ENCODE peak calls at places on chromosomes 16 and 17, in nine cellular contexts. V is cardiac muscle cell; D is neural progenitor cell; A is lower lobe of right lung; C is sigmoid colon; U is CD4-positive, alpha-beta T cell; Z is MM.1S; X is tibial artery; J is uterus. O is an unnamed sample.

GRCh38 chr17:13735861-13736260 is 134.1 kb upstream of the HS3ST3A1 start:
- DNase-seq in Z (no peak), C (no peak), J (no peak), D (no peak), U (no peak), X (no peak), V (no peak), A (no peak), O (no peak)

GRCh38 chr17:41394254-41395016 is 3.0 kb downstream of the KRT31 start:
- DNase-seq in V (no peak), U (no peak), D (no peak), X (no peak), C (no peak), Z (no peak), J (no peak), A (no peak), O (no peak)

GRCh38 chr17:76197911-76198310 is 42.4 kb downstream of the RNF157 start:
- DNase-seq in Z (no peak), J (no peak), C (no peak), U (no peak), X (no peak), A (no peak), V (peak), D (no peak), O (no peak)

GRCh38 chr17:4891405-4892062 is 7.8 kb upstream of the C17orf107 start:
- DNase-seq in D (no peak), C (no peak), X (no peak), Z (no peak), J (no peak), V (no peak), U (no peak), A (no peak), O (no peak)

GRCh38 chr17:50495918-50496317 is 12.3 kb upstream of the MYCBPAP start:
- DNase-seq in A (no peak), C (no peak), X (no peak), U (no peak), D (no peak), V (peak), Z (no peak), J (no peak), O (peak)

GRCh38 chr17:30905742-30906100 is 317 bp downstream of the TEFM start:
- DNase-seq in V (peak), C (no peak), Z (no peak), A (no peak), X (no peak), J (no peak), D (no peak), U (no peak), O (peak)

GRCh38 chr17:34567665-34568064 is 11.7 kb upstream of the TMEM132E start:
- DNase-seq in U (no peak), Z (no peak), A (no peak), V (peak), X (no peak), D (no peak), J (no peak), C (no peak), O (no peak)

GRCh38 chr16:21646091-21646490 is 6.3 kb downstream of the IGSF6 start:
- DNase-seq in U (no peak), J (no peak), V (peak), A (no peak), D (no peak), X (no peak), Z (no peak), C (no peak), O (peak)

GRCh38 chr16:88503374-88503770 is 50.3 kb downstream of the ZFPM1 start:
- DNase-seq in A (no peak), X (no peak), U (no peak), C (no peak), D (no peak), J (no peak), Z (no peak), V (peak), O (peak)

GRCh38 chr16:82758406-82758805 is 131.6 kb downstream of the CDH13 start:
- DNase-seq in X (no peak), C (no peak), A (no peak), J (no peak), D (no peak), V (no peak), Z (no peak), U (no peak), O (no peak)

GRCh38 chr16:89761304-89761922 is 40.1 kb downstream of the ZNF276 start:
- DNase-seq in J (no peak), Z (peak), D (no peak), V (no peak), X (no peak), U (no peak), A (no peak), C (no peak), O (no peak)

GRCh38 chr17:78821961-78822360 is 18.7 kb downstream of the USP36 start:
- DNase-seq in U (no peak), V (no peak), J (no peak), Z (no peak), C (no peak), D (no peak), A (peak), X (no peak), O (no peak)

GRCh38 chr17:78825696-78826095 is 14.9 kb downstream of the USP36 start:
- DNase-seq in J (no peak), Z (no peak), C (peak), A (no peak), U (no peak), X (no peak), D (no peak), V (no peak), O (no peak)

GRCh38 chr17:78822552-78822951 is 18.1 kb downstream of the USP36 start:
- DNase-seq in A (peak), V (peak), Z (no peak), D (no peak), C (no peak), J (peak), U (no peak), X (no peak), O (peak)

GRCh38 chr17:78824240-78824639 is 16.4 kb downstream of the USP36 start:
- DNase-seq in A (no peak), U (no peak), D (no peak), C (no peak), X (no peak), J (no peak), Z (no peak), V (no peak), O (no peak)

DNA sequence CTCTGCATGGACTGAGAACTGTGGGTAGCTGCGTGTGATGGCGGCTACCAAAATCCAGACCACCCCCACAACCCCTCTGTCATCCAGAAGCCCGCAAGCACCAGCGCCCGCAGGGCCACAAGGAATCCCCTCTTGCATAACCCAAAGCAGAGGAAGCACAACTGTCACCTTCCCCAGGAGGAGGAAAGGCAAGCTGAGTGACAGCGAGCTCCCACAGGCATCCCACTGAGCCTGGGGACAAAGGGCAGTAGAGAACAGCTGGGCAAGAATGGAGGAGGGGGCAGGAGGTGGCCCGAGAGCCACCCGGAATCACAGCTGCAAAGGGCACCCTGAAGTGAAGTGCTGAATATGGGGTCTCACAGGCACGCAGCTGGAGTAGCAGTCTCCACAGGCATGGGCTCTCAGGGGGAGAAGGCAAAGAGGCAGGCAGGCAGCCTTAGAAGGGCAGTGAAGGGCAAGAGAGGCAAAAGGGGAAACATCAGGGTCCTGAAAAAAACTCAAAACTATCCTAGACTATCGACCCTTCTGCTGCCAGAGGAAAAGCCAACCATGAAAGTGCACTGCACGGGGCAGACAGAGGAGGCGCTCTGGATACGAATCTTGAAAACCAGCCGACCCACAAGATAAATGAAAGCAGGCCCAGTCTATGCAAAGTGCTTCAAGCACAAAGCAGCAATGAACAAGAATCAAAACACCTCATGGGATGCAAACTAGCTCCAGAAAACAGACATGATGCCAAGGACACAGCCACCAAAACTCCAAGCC is 17.1 kb downstream of the USP36 start:
- DNase-seq in D (peak), A (no peak), V (no peak), Z (no peak), C (no peak), X (no peak), U (no peak), J (no peak), O (no peak)
- TF ChIP-seq CTCF in D (peak), A (no peak), V (no peak), Z (no peak), C (no peak), X (no peak), U (no peak), J (no peak), O (peak)

GRCh38 chr16:86497551-86498021 is 12.7 kb upstream of the FOXF1 start:
- DNase-seq in U (no peak), C (peak), J (no peak), D (peak), Z (no peak), A (no peak), V (no peak), X (no peak), O (no peak)

GRCh38 chr16:86495357-86495701 is 15.0 kb upstream of the FOXF1 start:
- DNase-seq in U (no peak), Z (no peak), J (no peak), A (no peak), X (no peak), V (no peak), D (no peak), C (no peak), O (no peak)

GRCh38 chr16:86496929-86497381 is 13.4 kb upstream of the FOXF1 start:
- DNase-seq in D (peak), J (no peak), U (no peak), C (peak), V (no peak), Z (no peak), A (no peak), X (no peak), O (no peak)

GRCh38 chr16:86495756-86496261 is 14.5 kb upstream of the FOXF1 start:
- DNase-seq in V (no peak), X (no peak), Z (no peak), J (no peak), C (peak), U (no peak), D (peak), A (no peak), O (no peak)

DNA sequence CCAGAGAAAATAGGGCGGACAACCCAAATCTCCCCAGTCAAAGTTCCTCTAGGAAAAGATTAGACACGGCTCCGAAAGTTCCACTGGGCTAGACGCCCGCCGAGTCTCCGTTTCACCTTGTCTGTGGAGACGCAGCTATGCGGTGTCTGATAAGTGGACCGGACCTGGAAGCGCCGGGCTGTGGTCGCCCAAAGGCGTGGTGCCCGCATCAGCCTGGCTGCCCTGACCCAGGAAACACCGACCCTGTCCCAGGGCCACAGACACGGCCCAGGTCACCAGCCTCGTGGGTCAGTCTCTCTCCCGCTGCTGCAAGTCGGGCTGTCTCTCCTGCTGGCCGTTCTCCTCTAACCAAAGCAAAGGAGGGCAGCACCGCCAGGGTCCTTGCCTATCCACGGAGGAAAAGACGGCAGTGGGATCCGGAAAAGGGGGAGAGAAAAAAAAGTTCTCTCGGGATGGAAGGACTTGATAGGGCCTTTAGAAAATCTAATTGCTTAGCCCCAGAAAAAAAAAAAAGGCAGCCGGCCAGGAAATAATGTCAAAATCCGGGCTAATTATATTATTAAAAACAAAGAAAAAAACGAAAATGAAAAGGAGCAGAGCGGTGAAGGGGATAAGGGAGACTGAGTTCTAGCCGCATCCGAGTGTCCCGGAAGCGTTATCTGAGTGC is 13.9 kb upstream of the FOXF1 start:
- DNase-seq in X (no peak), J (no peak), D (peak), A (no peak), Z (no peak), V (no peak), C (peak), U (no peak), O (no peak)
- H3K27ac ChIP-seq in X (no peak), J (no peak), D (no peak), A (peak), Z (no peak), V (no peak), C (peak), U (no peak), O (no peak)

GRCh38 chr17:29384901-29385300 is 5.3 kb upstream of the TAOK1 start:
- DNase-seq in X (no peak), U (no peak), D (no peak), A (no peak), J (no peak), V (no peak), C (no peak), Z (no peak), O (no peak)

GRCh38 chr17:29376667-29377268 is 13.4 kb upstream of the TAOK1 start:
- DNase-seq in D (peak), V (peak), Z (no peak), A (no peak), X (no peak), C (peak), U (no peak), J (no peak), O (peak)

GRCh38 chr17:29383687-29384086 is 6.5 kb upstream of the TAOK1 start:
- DNase-seq in A (no peak), C (no peak), D (no peak), J (no peak), X (no peak), Z (no peak), U (no peak), V (no peak), O (no peak)

GRCh38 chr17:29378495-29378894 is 11.7 kb upstream of the TAOK1 start:
- DNase-seq in A (no peak), J (no peak), Z (no peak), D (no peak), X (no peak), C (no peak), U (no peak), V (no peak), O (no peak)

GRCh38 chr17:29379084-29379811 is 10.9 kb upstream of the TAOK1 start:
- DNase-seq in C (no peak), U (no peak), D (peak), V (peak), X (no peak), Z (no peak), A (no peak), J (no peak), O (no peak)
- TF ChIP-seq CTCF in C (no peak), U (no peak), D (no peak), V (no peak), X (no peak), Z (no peak), A (no peak), J (no peak), O (no peak)

GRCh38 chr16:56684256-56684925 is 2.1 kb downstream of the MT1X start:
- DNase-seq in V (no peak), D (no peak), A (no peak), X (no peak), C (peak), U (no peak), Z (no peak), J (no peak), O (no peak)

GRCh38 chr16:56683424-56684162 is 1.3 kb downstream of the MT1X start:
- DNase-seq in U (no peak), C (peak), Z (no peak), V (no peak), X (no peak), D (no peak), A (no peak), J (no peak), O (no peak)

GRCh38 chr16:56682703-56683397 is 580 bp downstream of the MT1X start:
- DNase-seq in U (no peak), X (no peak), Z (no peak), A (no peak), C (peak), J (peak), V (no peak), D (no peak), O (no peak)

GRCh38 chr16:56686758-56687157 is 4.5 kb downstream of the MT1X start:
- DNase-seq in C (no peak), A (no peak), X (no peak), Z (no peak), J (no peak), D (no peak), U (no peak), V (no peak), O (no peak)

GRCh38 chr16:56684926-56685590 is 2.8 kb downstream of the MT1X start:
- DNase-seq in D (no peak), V (no peak), Z (no peak), X (peak), A (no peak), U (no peak), C (peak), J (no peak), O (no peak)
- H3K27ac ChIP-seq in D (no peak), V (no peak), Z (no peak), X (peak), A (no peak), U (no peak), C (peak), J (no peak), O (no peak)

DNA sequence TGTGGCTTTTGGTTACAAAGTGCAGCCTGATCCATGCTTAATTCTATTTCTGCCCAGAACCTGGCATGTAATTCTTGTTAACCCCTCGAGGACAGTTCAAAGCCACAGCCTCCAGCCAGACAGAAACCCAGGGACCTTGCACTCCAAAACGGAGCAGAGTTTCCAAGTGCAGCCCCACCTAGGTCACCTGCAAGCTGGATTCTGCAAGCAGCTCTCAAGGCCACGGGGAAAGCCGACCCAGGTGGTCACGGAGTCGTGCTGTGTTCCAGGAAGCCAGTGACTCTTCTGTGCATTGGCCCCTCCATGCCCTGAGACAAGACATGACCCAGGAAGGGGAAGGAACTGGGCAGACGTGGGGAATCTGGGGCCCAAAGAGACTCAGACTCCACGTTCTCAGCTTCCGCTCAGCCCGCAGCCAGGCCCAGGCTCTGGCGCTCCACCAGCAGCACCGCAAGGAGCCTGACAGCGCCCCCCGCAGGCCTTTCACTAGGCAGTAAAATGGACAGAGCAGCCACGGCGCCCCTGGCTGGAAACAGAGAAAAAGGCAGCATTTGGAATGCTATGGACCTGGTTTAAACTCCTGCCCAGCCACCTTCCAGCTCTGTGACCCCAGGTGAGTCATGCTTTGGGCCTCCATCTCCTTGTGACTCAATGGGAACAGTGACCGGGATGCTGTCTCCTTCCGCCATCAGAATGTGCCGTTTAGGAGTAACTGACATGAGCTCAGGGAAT is 27.3 kb upstream of the GSG1L start:
- DNase-seq in C (no peak), D (peak), X (no peak), V (no peak), A (no peak), Z (no peak), J (no peak), U (no peak), O (peak)
- TF ChIP-seq CTCF in C (no peak), D (peak), X (no peak), V (peak), A (no peak), Z (peak), J (no peak), U (no peak), O (peak)

GRCh38 chr17:64775701-64776570 is 113.8 kb upstream of the SMURF2 start:
- DNase-seq in A (no peak), J (no peak), C (no peak), U (no peak), Z (no peak), D (no peak), V (no peak), X (no peak), O (no peak)

GRCh38 chr17:64779344-64780095 is 117.4 kb upstream of the SMURF2 start:
- DNase-seq in Z (no peak), C (no peak), A (peak), X (no peak), U (no peak), V (no peak), D (peak), J (no peak), O (no peak)

GRCh38 chr17:64778367-64779290 is 116.5 kb upstream of the SMURF2 start:
- DNase-seq in V (peak), U (no peak), C (peak), D (peak), Z (no peak), X (no peak), J (peak), A (peak), O (no peak)

GRCh38 chr17:64777413-64778101 is 115.5 kb upstream of the SMURF2 start:
- DNase-seq in D (peak), J (peak), V (no peak), C (peak), X (no peak), Z (peak), U (no peak), A (peak), O (no peak)

DNA sequence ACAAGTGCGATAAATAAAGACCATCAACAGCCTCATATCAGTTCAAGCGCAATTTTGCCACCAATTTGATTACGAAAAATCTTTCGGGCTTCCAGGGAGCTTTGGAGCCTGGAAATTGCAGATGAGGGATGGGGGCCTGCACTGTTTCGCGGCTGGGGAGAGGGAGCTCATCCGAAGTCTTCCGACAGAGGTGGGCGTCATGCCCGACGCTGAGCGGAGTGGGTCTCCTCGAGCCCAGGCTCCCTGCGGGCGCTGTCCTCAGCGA is 115.9 kb upstream of the SMURF2 start:
- DNase-seq in X (no peak), U (no peak), D (no peak), A (no peak), Z (no peak), C (no peak), V (no peak), J (no peak), O (no peak)
- H3K27ac ChIP-seq in X (no peak), U (no peak), D (no peak), A (peak), Z (no peak), C (no peak), V (no peak), J (no peak), O (no peak)

GRCh38 chr17:47715669-47716325 is 17.2 kb upstream of the TBX21 start:
- DNase-seq in D (no peak), U (no peak), C (no peak), Z (no peak), X (no peak), A (no peak), J (no peak), V (no peak), O (no peak)

GRCh38 chr17:47718634-47719405 is 14.2 kb upstream of the TBX21 start:
- DNase-seq in D (no peak), C (no peak), A (no peak), U (no peak), Z (no peak), J (no peak), X (no peak), V (no peak), O (no peak)

GRCh38 chr17:47716381-47716780 is 16.7 kb upstream of the TBX21 start:
- DNase-seq in X (no peak), D (no peak), C (no peak), V (no peak), U (no peak), A (no peak), Z (no peak), J (no peak), O (no peak)

GRCh38 chr17:47717845-47718621 is 15.0 kb upstream of the TBX21 start:
- DNase-seq in C (no peak), Z (no peak), V (no peak), U (no peak), X (no peak), D (no peak), A (no peak), J (no peak), O (no peak)

GRCh38 chr17:47717261-47717697 is 15.8 kb upstream of the TBX21 start:
- DNase-seq in J (no peak), C (no peak), X (no peak), A (no peak), U (no peak), Z (no peak), V (no peak), D (no peak), O (no peak)
- TF ChIP-seq CTCF in J (no peak), C (peak), X (no peak), A (peak), U (peak), Z (peak), V (peak), D (peak), O (peak)

GRCh38 chr16:28494141-28494851 is at the start of gene APOBR:
- DNase-seq in U (peak), J (no peak), C (no peak), V (no peak), X (peak), Z (peak), D (no peak), A (peak), O (no peak)
- H3K27ac ChIP-seq in U (peak), J (no peak), C (peak), V (no peak), X (no peak), Z (peak), D (no peak), A (peak), O (no peak)

O was measured in brain microvascular endothelial cell.